ENCODE peak calls at places on chromosomes 3 and 15, in nine cellular contexts. C is GM12865, B is AG10803, K is AG09309, J is cardiac fibroblast, O is SK-N-SH, U is left lung, A is GM13977, Q is neural progenitor cell. M is an unnamed sample.

GRCh38 chr15:95111969-95112368 is 880.6 kb downstream of the MCTP2 start:
- DNase-seq in A (no peak), O (no peak), Q (no peak), B (no peak), K (no peak), C (no peak), J (no peak), U (no peak), M (no peak)

GRCh38 chr3:180707921-180708320 is 28.6 kb upstream of the CCDC39 start:
- DNase-seq in K (no peak), U (no peak), C (no peak), B (no peak), Q (no peak), J (no peak), A (no peak), O (no peak), M (no peak)

GRCh38 chr3:137032465-137033120 is 74.8 kb downstream of the IL20RB start:
- DNase-seq in J (peak; percentile 88), K (no peak), O (peak; percentile 80), C (peak; percentile 83), Q (peak; percentile 95), U (peak; percentile 88), A (peak; percentile 81), B (peak; percentile 75), M (peak; percentile 79)

GRCh38 chr15:73959801-73960200 is 32.3 kb downstream of the STOML1 start:
- DNase-seq in Q (no peak), J (no peak), U (no peak), C (no peak), A (no peak), K (no peak), O (no peak), B (no peak), M (no peak)

GRCh38 chr15:69854521-69855171 is 243.1 kb downstream of the TLE3 start:
- DNase-seq in U (no peak), O (peak; percentile 39), B (peak; percentile 85), Q (no peak), K (peak; percentile 73), A (no peak), C (no peak), J (peak; percentile 95), M (peak; percentile 24)

GRCh38 chr3:16467368-16467767 is 46.1 kb downstream of the RFTN1 start:
- DNase-seq in K (no peak), O (no peak), Q (no peak), J (no peak), C (peak; percentile 37), B (no peak), U (no peak), A (peak; percentile 52), M (no peak)

GRCh38 chr15:31079519-31079918 is 22.0 kb downstream of the TRPM1 start:
- DNase-seq in Q (no peak), C (no peak), A (no peak), J (no peak), O (no peak), B (peak; percentile 75), K (no peak), U (no peak), M (no peak)

GRCh38 chr3:99967796-99968195 is 146.5 kb downstream of the FILIP1L start:
- DNase-seq in Q (no peak), U (no peak), K (no peak), J (peak; percentile 59), O (no peak), A (no peak), B (peak; percentile 62), C (no peak), M (peak; percentile 70)

GRCh38 chr3:145911016-145911415 is 250.0 kb downstream of the PLOD2 start:
- DNase-seq in A (no peak), K (no peak), U (no peak), O (no peak), B (peak; percentile 3), Q (no peak), J (no peak), C (no peak), M (peak; percentile 74)

GRCh38 chr3:108883373-108883772 is 60.8 kb downstream of the TRAT1 start:
- DNase-seq in B (no peak), A (no peak), U (no peak), C (no peak), O (no peak), J (no peak), K (no peak), Q (no peak), M (no peak)

GRCh38 chr3:52317601-52318000 is 1.5 kb downstream of the DNAH1 start:
- DNase-seq in K (no peak), J (peak; percentile 39), O (peak; percentile 91), Q (peak; percentile 93), A (peak; percentile 72), B (peak; percentile 13), U (peak; percentile 93), C (peak; percentile 45), M (peak; percentile 17)

GRCh38 chr15:100713163-100713867 is 110.9 kb downstream of the ASB7 start:
- DNase-seq in J (peak; percentile 86), U (no peak), Q (no peak), A (no peak), K (no peak), B (peak; percentile 74), O (no peak), C (no peak), M (peak; percentile 72)

DNA sequence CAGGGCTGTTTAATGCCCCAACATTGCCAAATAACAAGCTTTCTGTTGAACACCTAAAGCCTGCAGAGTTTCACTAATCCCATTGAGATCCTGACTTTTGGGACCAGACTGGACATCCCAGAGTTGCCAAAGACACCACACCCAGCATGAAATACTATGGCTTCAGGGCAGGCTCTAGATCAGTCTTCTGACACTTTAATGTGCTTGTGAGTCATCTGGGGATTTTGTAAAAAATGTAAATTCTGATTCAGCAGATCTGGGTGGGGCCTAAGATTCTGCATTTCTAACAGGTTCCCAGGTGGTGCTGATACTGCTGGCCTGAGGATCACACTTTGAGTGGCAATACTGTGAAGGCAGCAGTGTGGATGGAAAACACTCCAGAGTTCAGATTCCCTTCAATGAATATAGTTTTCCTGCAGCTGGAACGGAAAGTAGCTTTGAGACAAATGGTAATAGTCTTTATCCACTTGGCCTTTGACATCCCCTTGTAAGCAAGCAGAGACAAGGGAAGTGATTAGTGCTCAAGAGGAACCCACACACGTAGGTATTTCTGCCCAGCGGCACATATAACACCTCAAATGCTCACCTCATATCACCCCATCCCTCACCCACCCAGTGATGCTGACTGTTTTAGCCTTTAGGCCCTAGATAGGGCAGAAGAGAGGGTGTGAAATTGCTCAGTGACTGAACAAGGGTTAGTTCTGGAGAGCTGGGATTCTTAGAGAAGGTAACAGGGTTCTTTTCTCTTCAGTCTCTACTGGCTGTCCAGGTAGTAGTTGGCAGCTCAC is 51.4 kb upstream of the GSK3B start:
- DNase-seq in C (peak; percentile 14), B (peak; percentile 82), O (no peak), A (peak; percentile 36), J (peak; percentile 34), K (peak; percentile 43), Q (no peak), U (no peak), M (peak; percentile 58)
- TF ChIP-seq CTCF in C (no peak), B (no peak), O (no peak), A (no peak), J (no peak), K (no peak), Q (no peak), U (no peak), M (no peak)

DNA sequence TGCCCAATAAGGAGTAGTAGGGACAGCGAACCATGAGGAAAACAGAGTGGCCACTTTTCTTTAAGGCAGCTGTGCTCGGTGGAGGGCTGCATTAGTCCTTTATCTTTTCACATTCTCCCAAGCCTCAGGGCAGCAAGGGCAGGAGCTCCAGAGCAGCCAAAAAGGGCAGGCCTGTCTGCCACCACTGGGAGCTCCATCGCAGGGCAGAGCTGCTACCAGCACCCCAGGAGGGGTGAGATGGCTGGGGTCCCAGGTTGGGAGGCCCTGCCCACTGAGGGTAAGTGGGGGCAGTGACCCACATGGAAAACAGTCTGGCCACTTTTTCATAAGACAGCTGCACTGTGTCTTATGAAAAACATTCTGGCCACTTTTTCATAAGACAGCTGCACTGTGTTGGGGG is 45.2 kb downstream of the TMCO5A start:
- DNase-seq in Q (no peak), B (no peak), O (peak; percentile 28), A (no peak), C (no peak), K (no peak), J (no peak), U (peak; percentile 57), M (no peak)
- TF ChIP-seq CTCF in Q (no peak), B (no peak), O (no peak), A (no peak), C (no peak), K (no peak), J (no peak), U (no peak), M (no peak)

GRCh38 chr3:190855151-190855550 is 7.3 kb downstream of the GMNC start:
- DNase-seq in J (no peak), O (no peak), Q (peak; percentile 56), K (no peak), A (no peak), U (no peak), B (no peak), C (no peak), M (no peak)
- TF ChIP-seq CTCF in J (no peak), O (peak; percentile 8), Q (peak; percentile 45), K (no peak), A (no peak), U (no peak), B (no peak), C (no peak), M (peak; percentile 6)

DNA sequence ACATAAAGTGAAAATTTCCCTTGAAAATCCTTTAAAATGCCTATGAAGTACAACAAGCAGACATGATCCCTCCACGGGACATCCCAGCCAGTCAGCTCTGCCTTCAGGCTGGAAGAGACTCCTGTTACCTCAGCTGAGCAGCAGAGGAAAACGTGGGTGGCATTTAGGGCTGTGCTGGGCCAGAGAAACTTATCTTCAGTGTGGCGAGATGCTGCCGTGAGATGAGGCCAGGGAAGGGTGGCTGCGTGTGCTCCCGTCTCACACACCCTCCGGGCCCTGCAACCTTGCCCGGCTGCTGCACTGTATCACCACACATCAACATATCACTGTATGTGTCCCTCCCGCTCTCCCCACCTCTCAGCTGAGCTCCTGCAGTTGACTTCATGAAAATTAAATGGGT is 23.5 kb downstream of the BMF start:
- DNase-seq in U (no peak), B (no peak), J (peak; percentile 46), O (no peak), C (no peak), K (no peak), A (no peak), Q (no peak), M (no peak)
- TF ChIP-seq CTCF in U (no peak), B (no peak), J (no peak), O (no peak), C (no peak), K (no peak), A (no peak), Q (no peak), M (no peak)

DNA sequence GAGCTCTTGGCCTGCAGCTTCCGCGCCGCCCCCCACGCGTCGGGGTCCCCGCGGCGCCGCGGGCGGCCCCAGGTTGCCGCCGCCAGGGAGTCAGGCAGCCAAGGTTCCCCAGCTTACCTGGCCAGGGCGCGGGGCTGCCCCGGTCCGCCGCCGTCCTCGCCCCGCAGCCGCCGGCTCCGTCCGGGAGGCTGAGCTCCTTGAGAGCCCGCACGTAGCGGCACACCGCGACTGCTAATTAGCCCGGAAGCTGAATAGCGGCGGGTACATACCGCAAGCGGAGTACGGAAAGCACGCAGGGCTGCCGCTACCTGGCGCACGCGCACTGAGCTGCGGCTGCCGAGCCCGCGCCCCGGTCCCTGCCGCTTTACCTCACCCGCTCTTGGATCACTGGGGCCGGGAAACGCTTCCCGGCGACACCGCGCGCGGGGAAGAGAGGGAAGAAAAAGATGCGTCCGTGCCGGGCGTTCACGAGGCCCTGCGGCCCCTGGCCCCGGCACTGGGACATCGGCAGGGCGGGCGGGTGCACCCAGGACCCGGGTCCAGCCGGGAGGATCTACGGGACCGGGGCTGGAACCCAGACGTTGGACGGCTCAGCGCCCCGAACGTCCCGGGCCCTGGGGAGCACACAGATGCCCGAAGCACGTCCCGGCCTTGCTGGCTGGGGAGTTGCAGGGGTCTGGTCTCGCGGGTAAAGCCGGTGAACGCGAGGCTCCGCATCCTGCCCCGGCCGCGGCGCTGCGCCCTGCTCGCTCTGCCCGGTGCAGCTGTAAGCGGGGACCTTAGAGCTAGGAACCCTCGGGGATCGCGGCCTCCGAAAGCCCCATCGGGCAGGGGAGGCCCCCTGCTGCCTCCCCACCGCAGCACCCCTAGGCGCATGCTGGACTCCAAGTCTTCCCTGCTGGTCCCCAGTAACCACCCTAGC is at the start of gene GOLGA8B:
- DNase-seq in O (peak; percentile 93), K (no peak), Q (peak; percentile 95), C (peak; percentile 88), J (peak; percentile 63), A (peak; percentile 94), U (peak; percentile 90), B (peak; percentile 23), M (peak; percentile 37)
- TF ChIP-seq CTCF in O (no peak), K (no peak), Q (no peak), C (no peak), J (no peak), A (peak; percentile 8), U (no peak), B (no peak), M (no peak)

M was measured in fibroblast of mammary gland.